ENCODE peak calls at places on chromosome 20, in nine cellular contexts. P is HAP-1; J is T-helper 17 cell; Z is activated T-helper 9 cell treated with anti-CD3 and anti-CD28 coated beads, Interleukin-2, amount 50 U/mL, for 16 hours; H is GM13976; N is tibial nerve; M is activated B cell treated with CpG ODN at 0.5 μM for 24 hours; Y is Calu3; O is T-helper 1 cell. U is an unnamed sample.

GRCh38 chr20:52178691-52179090 is 12.9 kb downstream of the ZFP64 start:
- DNase-seq in Z (no peak), Y (no peak), J (no peak), N (no peak), H (no peak), P (no peak), M (no peak), O (no peak), U (no peak)

GRCh38 chr20:39107741-39108140 is 145.6 kb downstream of the DHX35 start:
- DNase-seq in H (no peak), M (no peak), O (no peak), Y (peak), N (no peak), Z (no peak), P (no peak), J (no peak), U (peak)

GRCh38 chr20:24785141-24785924 is 163.7 kb upstream of the CST7 start:
- DNase-seq in Y (no peak), P (no peak), O (no peak), H (no peak), M (no peak), J (no peak), N (no peak), Z (no peak), U (no peak)

GRCh38 chr20:59231124-59231804 is 67.6 kb downstream of the ZNF831 start:
- DNase-seq in P (no peak), O (no peak), M (no peak), Z (no peak), N (no peak), J (no peak), H (no peak), Y (no peak), U (no peak)

GRCh38 chr20:63973636-63974401 is 4.1 kb upstream of the ZNF512B start:
- DNase-seq in Z (peak), P (peak), O (peak), J (peak), H (peak), M (peak), N (peak), Y (peak), U (peak)

GRCh38 chr20:35315199-35316020 is 23.2 kb upstream of the FAM83C start:
- DNase-seq in P (no peak), Y (no peak), J (no peak), N (no peak), H (no peak), M (no peak), O (no peak), Z (no peak), U (no peak)

GRCh38 chr20:1005452-1006027 is 3.4 kb upstream of the RSPO4 start:
- DNase-seq in Y (peak), Z (no peak), O (peak), M (no peak), H (peak), N (no peak), P (peak), J (no peak), U (no peak)

GRCh38 chr20:45049904-45050471 is 50.9 kb downstream of the KCNS1 start:
- DNase-seq in Y (no peak), J (no peak), M (no peak), O (peak), Z (no peak), N (no peak), P (no peak), H (no peak), U (no peak)

GRCh38 chr20:25046736-25047666 is 10.9 kb downstream of the ACSS1 start:
- DNase-seq in O (no peak), Y (no peak), N (no peak), Z (no peak), M (no peak), H (no peak), P (no peak), J (no peak), U (no peak)

GRCh38 chr20:32968833-32969241 is 35.4 kb downstream of the SUN5 start:
- DNase-seq in N (no peak), P (no peak), Z (no peak), H (peak), O (peak), Y (no peak), J (no peak), M (no peak), U (no peak)

GRCh38 chr20:1718604-1719384 is 61.2 kb upstream of the SIRPG start:
- DNase-seq in H (no peak), J (no peak), P (no peak), M (no peak), Z (no peak), Y (no peak), O (no peak), N (peak), U (peak)

GRCh38 chr20:63378115-63378429 is 16.9 kb upstream of the CHRNA4 start:
- DNase-seq in N (no peak), P (no peak), Y (no peak), M (no peak), H (no peak), J (no peak), Z (no peak), O (no peak), U (no peak)

GRCh38 chr20:32249030-32249738 is 28.3 kb upstream of the KIF3B start:
- DNase-seq in N (no peak), P (no peak), H (no peak), Z (no peak), J (peak), O (peak), M (no peak), Y (no peak), U (no peak)

GRCh38 chr20:58650181-58650775 is 805 bp upstream of the STX16 start:
- DNase-seq in H (peak), M (peak), Y (no peak), P (no peak), J (peak), Z (peak), N (peak), O (no peak), U (peak)

GRCh38 chr20:62405108-62405980 is 1.7 kb downstream of the CABLES2 start:
- DNase-seq in P (peak), Y (peak), O (no peak), N (peak), H (no peak), M (no peak), Z (no peak), J (no peak), U (peak)

GRCh38 chr20:36447101-36447500 is 94.2 kb upstream of the MYL9 start:
- DNase-seq in Z (no peak), O (no peak), N (no peak), P (no peak), H (no peak), M (no peak), Y (peak), J (no peak), U (no peak)

U was measured in adrenal gland.